ENCODE peak calls at places on chromosome 15, in seven cellular contexts. I is GM04504, P is fibroblast of pulmonary artery, G is NCI-H446 treated with DMSO at 0.1 percent for 48 hours, C is HS-27A, T is heart left ventricle, D is amniotic epithelial cell. E is an unnamed sample.
A peak's percentile ranks its signal among the peaks of the same experiment; 100 is the strongest.

GRCh38 chr15:39016706-39017105 is 452.1 kb upstream of the RASGRP1 start:
- DNase-seq in I (no peak), P (peak; percentile 32), G (no peak), C (no peak), T (no peak), D (peak; percentile 98), E (no peak)

GRCh38 chr15:60426870-60427528 is 29.2 kb upstream of the ANXA2 start:
- DNase-seq in I (peak; percentile 62), P (peak; percentile 61), G (no peak), C (no peak), T (no peak), D (peak; percentile 71), E (no peak)

GRCh38 chr15:82312611-82313349 is 36.5 kb downstream of the GOLGA6L10 start:
- DNase-seq in I (peak; percentile 45), P (peak; percentile 18), G (peak; percentile 61), C (no peak), T (no peak), D (peak; percentile 7), E (no peak)

GRCh38 chr15:82178061-82178460 is 84.5 kb downstream of the EFL1 start:
- DNase-seq in I (no peak), P (peak; percentile 47), G (no peak), C (peak; percentile 59), T (no peak), D (peak; percentile 83), E (no peak)

GRCh38 chr15:90187257-90187868 is 13.8 kb upstream of the SEMA4B start:
- DNase-seq in I (no peak), P (no peak), G (no peak), C (no peak), T (no peak), D (no peak), E (no peak)

GRCh38 chr15:35306361-35306981 is 221.4 kb upstream of the NANOGP8 start:
- DNase-seq in I (peak; percentile 48), P (peak; percentile 72), G (no peak), C (no peak), T (no peak), D (peak; percentile 94), E (no peak)

GRCh38 chr15:92393994-92394326 is 279 bp downstream of the ST8SIA2 start:
- DNase-seq in I (no peak), P (no peak), G (no peak), C (no peak), T (no peak), D (no peak), E (no peak)

GRCh38 chr15:65051266-65051665 is 6.1 kb downstream of the SLC51B start:
- DNase-seq in I (no peak), P (no peak), G (no peak), C (no peak), T (no peak), D (no peak), E (no peak)

GRCh38 chr15:39362832-39363561 is 217.9 kb upstream of the THBS1 start:
- DNase-seq in I (peak; percentile 55), P (peak; percentile 91), G (peak; percentile 60), C (peak; percentile 99), T (no peak), D (peak; percentile 77), E (peak; percentile 93)

GRCh38 chr15:81291916-81292424 is 32.0 kb downstream of the STARD5 start:
- DNase-seq in I (no peak), P (no peak), G (no peak), C (no peak), T (no peak), D (no peak), E (no peak)

GRCh38 chr15:57160823-57161560 is 215.3 kb upstream of the CGNL1 start:
- DNase-seq in I (no peak), P (no peak), G (no peak), C (peak; percentile 82), T (no peak), D (peak; percentile 60), E (no peak)

GRCh38 chr15:61364871-61365270 is 135.8 kb upstream of the RORA start:
- DNase-seq in I (no peak), P (no peak), G (no peak), C (no peak), T (no peak), D (no peak), E (no peak)

GRCh38 chr15:69535101-69535638 is 82.6 kb downstream of the RPLP1 start:
- DNase-seq in I (peak; percentile 13), P (peak; percentile 31), G (no peak), C (peak; percentile 23), T (no peak), D (peak; percentile 43), E (peak; percentile 41)

GRCh38 chr15:22950211-22950990 is 29.8 kb downstream of the CYFIP1 start:
- DNase-seq in I (no peak), P (no peak), G (no peak), C (no peak), T (no peak), D (no peak), E (no peak)

GRCh38 chr15:87959080-87959479 is 297.5 kb downstream of the NTRK3 start:
- DNase-seq in I (no peak), P (no peak), G (no peak), C (no peak), T (no peak), D (peak; percentile 2), E (no peak)

GRCh38 chr15:65412556-65412955 is 10.2 kb downstream of the IGDCC4 start:
- DNase-seq in I (no peak), P (no peak), G (no peak), C (no peak), T (no peak), D (no peak), E (no peak)

GRCh38 chr15:70069716-70070115 is 28.0 kb downstream of the TLE3 start:
- DNase-seq in I (no peak), P (no peak), G (no peak), C (no peak), T (no peak), D (no peak), E (no peak)

GRCh38 chr15:101004500-101004899 is 85.3 kb downstream of the LRRK1 start:
- DNase-seq in I (no peak), P (no peak), G (no peak), C (no peak), T (peak; percentile 6), D (no peak), E (no peak)